ENCODE peak calls at places on chromosome 22, in four cellular contexts. M, Q, U and Y are unnamed samples.

GRCh38 chr22:31481129-31481528 is 8.5 kb downstream of the EIF4ENIF1 start:
- DNase-seq in M (no peak), Q (no peak), U (no peak), Y (no peak)

GRCh38 chr22:22410121-22410520 is 98.4 kb downstream of the ZNF280B start:
- DNase-seq in M (no peak), Q (no peak), U (no peak), Y (peak)

GRCh38 chr22:25111579-25112517 is 87.8 kb upstream of the CRYBB3 start:
- DNase-seq in M (no peak), Q (no peak), U (peak), Y (peak)

GRCh38 chr22:19546680-19547079 is 22.5 kb upstream of the CLDN5 start:
- DNase-seq in M (no peak), Q (no peak), U (no peak), Y (no peak)

GRCh38 chr22:38298312-38299000 is 18.8 kb downstream of the CSNK1E start:
- DNase-seq in M (peak), Q (peak), U (no peak), Y (peak)

GRCh38 chr22:23063539-23064380 is 6.6 kb upstream of the GNAZ start:
- DNase-seq in M (no peak), Q (no peak), U (peak), Y (no peak)

GRCh38 chr22:42026705-42027104 is 28.1 kb downstream of the WBP2NL start:
- DNase-seq in M (no peak), Q (no peak), U (no peak), Y (no peak)

GRCh38 chr22:31347251-31348008 is 1.3 kb upstream of the PATZ1 start:
- DNase-seq in M (peak), Q (peak), U (peak), Y (peak)

GRCh38 chr22:37334461-37334858 is 52.2 kb downstream of the CYTH4 start:
- DNase-seq in M (no peak), Q (no peak), U (no peak), Y (no peak)

GRCh38 chr22:17266261-17266971 is 47.2 kb upstream of the ADA2 start:
- DNase-seq in M (no peak), Q (peak), U (no peak), Y (no peak)

GRCh38 chr22:19884954-19885751 is 30.5 kb upstream of the GNB1L start:
- DNase-seq in M (no peak), Q (peak), U (no peak), Y (no peak)

GRCh38 chr22:23786752-23787599 is at the start of gene SMARCB1:
- DNase-seq in M (peak), Q (peak), U (peak), Y (peak)

GRCh38 chr22:35313311-35314121 is 13.8 kb downstream of the TOM1 start:
- DNase-seq in M (peak), Q (peak), U (peak), Y (peak)

GRCh38 chr22:44755000-44755399 is 2.6 kb downstream of the ARHGAP8 start:
- DNase-seq in M (no peak), Q (no peak), U (no peak), Y (no peak)

GRCh38 chr22:37909756-37910155 is 3.7 kb downstream of the MICALL1 start:
- DNase-seq in M (no peak), Q (no peak), U (no peak), Y (no peak)

GRCh38 chr22:27380826-27381225 is 420.7 kb downstream of the MN1 start:
- DNase-seq in M (no peak), Q (no peak), U (no peak), Y (no peak)

GRCh38 chr22:19514831-19515565 is 9.2 kb downstream of the CLDN5 start:
- DNase-seq in M (peak), Q (no peak), U (no peak), Y (no peak)

GRCh38 chr22:39439170-39439569 is 17.6 kb upstream of the MGAT3 start:
- DNase-seq in M (peak), Q (no peak), U (no peak), Y (no peak)

GRCh38 chr22:37457093-37457893 is 28.9 kb downstream of the MFNG start:
- DNase-seq in M (no peak), Q (peak), U (peak), Y (peak)

GRCh38 chr22:49381595-49382450 is 445.9 kb downstream of the BRD1 start:
- DNase-seq in M (no peak), Q (no peak), U (no peak), Y (no peak)

GRCh38 chr22:38569181-38569971 is 607 bp downstream of the DMC1 start:
- DNase-seq in M (no peak), Q (no peak), U (peak), Y (peak)